ENCODE peak calls at places on chromosome 17, in ten cellular contexts. One of them, this sample, is unnamed.

GRCh38 chr17:81607431-81607830 is 29.5 kb downstream of the NPLOC4 start:
- DNase-seq in fibroblast of lung: peak; percentile 86
- DNase-seq in stomach: no peak
- DNase-seq in GM23248: peak; percentile 86
- DNase-seq in GM12865: no peak
- DNase-seq in kidney epithelial cell: no peak
- DNase-seq in mucosa of descending colon: no peak
- DNase-seq in transverse colon: no peak
- DNase-seq in uterus: no peak
- DNase-seq in small intestine: no peak
- DNase-seq in this sample: no peak

GRCh38 chr17:2076461-2076984 is 21.6 kb downstream of the HIC1 start:
- DNase-seq in fibroblast of lung: no peak
- DNase-seq in stomach: no peak
- DNase-seq in GM23248: no peak
- DNase-seq in GM12865: no peak
- DNase-seq in kidney epithelial cell: no peak
- DNase-seq in mucosa of descending colon: no peak
- DNase-seq in transverse colon: no peak
- DNase-seq in uterus: no peak
- DNase-seq in small intestine: no peak
- DNase-seq in this sample: no peak

GRCh38 chr17:33688771-33689170 is 395.7 kb upstream of the ASIC2 start:
- DNase-seq in fibroblast of lung: no peak
- DNase-seq in stomach: no peak
- DNase-seq in GM23248: no peak
- DNase-seq in GM12865: no peak
- DNase-seq in kidney epithelial cell: no peak
- DNase-seq in mucosa of descending colon: no peak
- DNase-seq in transverse colon: no peak
- DNase-seq in uterus: no peak
- DNase-seq in small intestine: no peak
- DNase-seq in this sample: no peak

GRCh38 chr17:5931611-5932010 is 138.6 kb upstream of the WSCD1 start:
- DNase-seq in fibroblast of lung: peak; percentile 7
- DNase-seq in stomach: no peak
- DNase-seq in GM23248: no peak
- DNase-seq in GM12865: no peak
- DNase-seq in kidney epithelial cell: no peak
- DNase-seq in mucosa of descending colon: peak; percentile 29
- DNase-seq in transverse colon: peak; percentile 11
- DNase-seq in uterus: no peak
- DNase-seq in small intestine: no peak
- DNase-seq in this sample: no peak

GRCh38 chr17:81387235-81388060 is 7.8 kb upstream of the BAHCC1 start:
- DNase-seq in fibroblast of lung: peak; percentile 56
- DNase-seq in stomach: peak; percentile 53
- DNase-seq in GM23248: peak; percentile 75
- DNase-seq in GM12865: peak; percentile 18
- DNase-seq in kidney epithelial cell: no peak
- DNase-seq in mucosa of descending colon: peak; percentile 80
- DNase-seq in transverse colon: peak; percentile 76
- DNase-seq in uterus: peak; percentile 80
- DNase-seq in small intestine: peak; percentile 74
- DNase-seq in this sample: no peak

GRCh38 chr17:48240562-48241130 is 133.1 kb downstream of the SNX11 start:
- DNase-seq in fibroblast of lung: peak; percentile 62
- DNase-seq in stomach: no peak
- DNase-seq in GM23248: peak; percentile 29
- DNase-seq in GM12865: no peak
- DNase-seq in kidney epithelial cell: no peak
- DNase-seq in mucosa of descending colon: no peak
- DNase-seq in transverse colon: no peak
- DNase-seq in uterus: no peak
- DNase-seq in small intestine: no peak
- DNase-seq in this sample: no peak

GRCh38 chr17:78095035-78095434 is 33.5 kb downstream of the TMC6 start:
- DNase-seq in fibroblast of lung: no peak
- DNase-seq in stomach: no peak
- DNase-seq in GM23248: no peak
- DNase-seq in GM12865: no peak
- DNase-seq in kidney epithelial cell: no peak
- DNase-seq in mucosa of descending colon: no peak
- DNase-seq in transverse colon: no peak
- DNase-seq in uterus: no peak
- DNase-seq in small intestine: no peak
- DNase-seq in this sample: no peak

GRCh38 chr17:79401704-79402075 is 209.2 kb downstream of the RBFOX3 start:
- DNase-seq in fibroblast of lung: no peak
- DNase-seq in stomach: no peak
- DNase-seq in GM23248: no peak
- DNase-seq in GM12865: no peak
- DNase-seq in kidney epithelial cell: no peak
- DNase-seq in mucosa of descending colon: no peak
- DNase-seq in transverse colon: no peak
- DNase-seq in uterus: no peak
- DNase-seq in small intestine: peak; percentile 5
- DNase-seq in this sample: no peak

GRCh38 chr17:81459224-81459623 is 53.4 kb downstream of the ACTG1 start:
- DNase-seq in fibroblast of lung: no peak
- DNase-seq in stomach: peak; percentile 70
- DNase-seq in GM23248: no peak
- DNase-seq in GM12865: no peak
- DNase-seq in kidney epithelial cell: no peak
- DNase-seq in mucosa of descending colon: no peak
- DNase-seq in transverse colon: no peak
- DNase-seq in uterus: no peak
- DNase-seq in small intestine: no peak
- DNase-seq in this sample: no peak

GRCh38 chr17:77115510-77115909 is 25.3 kb upstream of the SEC14L1 start:
- DNase-seq in fibroblast of lung: no peak
- DNase-seq in stomach: no peak
- DNase-seq in GM23248: no peak
- DNase-seq in GM12865: no peak
- DNase-seq in kidney epithelial cell: no peak
- DNase-seq in mucosa of descending colon: no peak
- DNase-seq in transverse colon: no peak
- DNase-seq in uterus: no peak
- DNase-seq in small intestine: no peak
- DNase-seq in this sample: no peak

GRCh38 chr17:6556121-6557039 is at the start of gene PITPNM3:
- DNase-seq in fibroblast of lung: no peak
- DNase-seq in stomach: peak; percentile 40
- DNase-seq in GM23248: peak; percentile 58
- DNase-seq in GM12865: no peak
- DNase-seq in kidney epithelial cell: no peak
- DNase-seq in mucosa of descending colon: peak; percentile 75
- DNase-seq in transverse colon: peak; percentile 50
- DNase-seq in uterus: no peak
- DNase-seq in small intestine: peak; percentile 16
- DNase-seq in this sample: no peak

GRCh38 chr17:49939318-49939717 is 29.7 kb upstream of the DLX4 start:
- DNase-seq in fibroblast of lung: no peak
- DNase-seq in stomach: no peak
- DNase-seq in GM23248: no peak
- DNase-seq in GM12865: no peak
- DNase-seq in kidney epithelial cell: no peak
- DNase-seq in mucosa of descending colon: no peak
- DNase-seq in transverse colon: no peak
- DNase-seq in uterus: no peak
- DNase-seq in small intestine: peak; percentile 16
- DNase-seq in this sample: no peak

GRCh38 chr17:46963571-46963970 is 15.5 kb downstream of the RPRML start:
- DNase-seq in fibroblast of lung: no peak
- DNase-seq in stomach: no peak
- DNase-seq in GM23248: no peak
- DNase-seq in GM12865: no peak
- DNase-seq in kidney epithelial cell: no peak
- DNase-seq in mucosa of descending colon: no peak
- DNase-seq in transverse colon: no peak
- DNase-seq in uterus: no peak
- DNase-seq in small intestine: no peak
- DNase-seq in this sample: no peak

GRCh38 chr17:60151355-60151754 is 1.6 kb downstream of the CA4 start:
- DNase-seq in fibroblast of lung: no peak
- DNase-seq in stomach: no peak
- DNase-seq in GM23248: no peak
- DNase-seq in GM12865: peak; percentile 45
- DNase-seq in kidney epithelial cell: no peak
- DNase-seq in mucosa of descending colon: no peak
- DNase-seq in transverse colon: no peak
- DNase-seq in uterus: no peak
- DNase-seq in small intestine: no peak
- DNase-seq in this sample: no peak

GRCh38 chr17:9050801-9051401 is 29.6 kb downstream of the NTN1 start:
- DNase-seq in fibroblast of lung: peak; percentile 66
- DNase-seq in stomach: no peak
- DNase-seq in GM23248: no peak
- DNase-seq in GM12865: no peak
- DNase-seq in kidney epithelial cell: peak; percentile 49
- DNase-seq in mucosa of descending colon: no peak
- DNase-seq in transverse colon: no peak
- DNase-seq in uterus: no peak
- DNase-seq in small intestine: no peak
- DNase-seq in this sample: no peak

GRCh38 chr17:10421211-10421610 is 539 bp downstream of the MYH8 start:
- DNase-seq in fibroblast of lung: no peak
- DNase-seq in stomach: no peak
- DNase-seq in GM23248: no peak
- DNase-seq in GM12865: no peak
- DNase-seq in kidney epithelial cell: no peak
- DNase-seq in mucosa of descending colon: no peak
- DNase-seq in transverse colon: no peak
- DNase-seq in uterus: no peak
- DNase-seq in small intestine: no peak
- DNase-seq in this sample: no peak

GRCh38 chr17:64423881-64424280 is 25.0 kb upstream of the MILR1 start:
- DNase-seq in fibroblast of lung: peak; percentile 37
- DNase-seq in stomach: no peak
- DNase-seq in GM23248: peak; percentile 20
- DNase-seq in GM12865: no peak
- DNase-seq in kidney epithelial cell: no peak
- DNase-seq in mucosa of descending colon: no peak
- DNase-seq in transverse colon: no peak
- DNase-seq in uterus: no peak
- DNase-seq in small intestine: peak; percentile 16
- DNase-seq in this sample: no peak

GRCh38 chr17:66935717-66936116 is 28.8 kb upstream of the CACNG4 start:
- DNase-seq in fibroblast of lung: no peak
- DNase-seq in stomach: no peak
- DNase-seq in GM23248: no peak
- DNase-seq in GM12865: no peak
- DNase-seq in kidney epithelial cell: no peak
- DNase-seq in mucosa of descending colon: no peak
- DNase-seq in transverse colon: no peak
- DNase-seq in uterus: no peak
- DNase-seq in small intestine: no peak
- DNase-seq in this sample: no peak
- H3K4me3 ChIP-seq in fibroblast of lung: no peak overlapping the region
- H3K4me3 ChIP-seq in stomach: no peak overlapping the region
- H3K4me3 ChIP-seq in GM23248: no peak overlapping the region
- H3K4me3 ChIP-seq in GM12865: no peak overlapping the region
- H3K4me3 ChIP-seq in kidney epithelial cell: no peak overlapping the region
- H3K4me3 ChIP-seq in mucosa of descending colon: no peak overlapping the region
- H3K4me3 ChIP-seq in transverse colon: no peak overlapping the region
- H3K4me3 ChIP-seq in uterus: no peak overlapping the region
- H3K4me3 ChIP-seq in small intestine: no peak overlapping the region
- H3K4me3 ChIP-seq in this sample: no peak overlapping the region

GRCh38 chr17:41666708-41667279 is 21.9 kb upstream of the EIF1 start:
- DNase-seq in fibroblast of lung: peak; percentile 51
- DNase-seq in stomach: peak; percentile 88
- DNase-seq in GM23248: peak; percentile 82
- DNase-seq in GM12865: peak; percentile 92
- DNase-seq in kidney epithelial cell: no peak
- DNase-seq in mucosa of descending colon: peak; percentile 93
- DNase-seq in transverse colon: peak; percentile 91
- DNase-seq in uterus: peak; percentile 87
- DNase-seq in small intestine: peak; percentile 81
- DNase-seq in this sample: no peak
- H3K4me3 ChIP-seq in fibroblast of lung: no peak overlapping the region
- H3K4me3 ChIP-seq in stomach: peak overlapping the region; percentile 49
- H3K4me3 ChIP-seq in GM23248: peak overlapping the region; percentile 74
- H3K4me3 ChIP-seq in GM12865: peak overlapping the region; percentile 55
- H3K4me3 ChIP-seq in kidney epithelial cell: peak overlapping the region; percentile 18
- H3K4me3 ChIP-seq in mucosa of descending colon: no peak overlapping the region
- H3K4me3 ChIP-seq in transverse colon: peak overlapping the region; percentile 19
- H3K4me3 ChIP-seq in uterus: peak overlapping the region; percentile 52
- H3K4me3 ChIP-seq in small intestine: peak overlapping the region; percentile 50
- H3K4me3 ChIP-seq in this sample: peak overlapping the region; percentile 51

GRCh38 chr17:72456026-72456569 is 335.3 kb downstream of the SOX9 start:
- DNase-seq in fibroblast of lung: peak; percentile 84
- DNase-seq in stomach: peak; percentile 63
- DNase-seq in GM23248: peak; percentile 79
- DNase-seq in GM12865: no peak
- DNase-seq in kidney epithelial cell: peak; percentile 51
- DNase-seq in mucosa of descending colon: peak; percentile 70
- DNase-seq in transverse colon: peak; percentile 80
- DNase-seq in uterus: no peak
- DNase-seq in small intestine: peak; percentile 98
- DNase-seq in this sample: peak; percentile 45
- H3K4me3 ChIP-seq in fibroblast of lung: no peak overlapping the region
- H3K4me3 ChIP-seq in stomach: no peak overlapping the region
- H3K4me3 ChIP-seq in GM23248: no peak overlapping the region
- H3K4me3 ChIP-seq in GM12865: no peak overlapping the region
- H3K4me3 ChIP-seq in kidney epithelial cell: no peak overlapping the region
- H3K4me3 ChIP-seq in mucosa of descending colon: no peak overlapping the region
- H3K4me3 ChIP-seq in transverse colon: no peak overlapping the region
- H3K4me3 ChIP-seq in uterus: no peak overlapping the region
- H3K4me3 ChIP-seq in small intestine: no peak overlapping the region
- H3K4me3 ChIP-seq in this sample: no peak overlapping the region

GRCh38 chr17:74465378-74466110 is 890 bp upstream of the CD300A start:
- DNase-seq in fibroblast of lung: no peak
- DNase-seq in stomach: no peak
- DNase-seq in GM23248: no peak
- DNase-seq in GM12865: no peak
- DNase-seq in kidney epithelial cell: no peak
- DNase-seq in mucosa of descending colon: no peak
- DNase-seq in transverse colon: no peak
- DNase-seq in uterus: no peak
- DNase-seq in small intestine: no peak
- DNase-seq in this sample: no peak
- H3K4me3 ChIP-seq in fibroblast of lung: no peak overlapping the region
- H3K4me3 ChIP-seq in stomach: no peak overlapping the region
- H3K4me3 ChIP-seq in GM23248: no peak overlapping the region
- H3K4me3 ChIP-seq in GM12865: peak overlapping the region; percentile 82
- H3K4me3 ChIP-seq in kidney epithelial cell: no peak overlapping the region
- H3K4me3 ChIP-seq in mucosa of descending colon: no peak overlapping the region
- H3K4me3 ChIP-seq in transverse colon: no peak overlapping the region
- H3K4me3 ChIP-seq in uterus: no peak overlapping the region
- H3K4me3 ChIP-seq in small intestine: no peak overlapping the region
- H3K4me3 ChIP-seq in this sample: no peak overlapping the region